ENCODE peak calls at places on chromosomes 12 and 14, in four cellular contexts. One of them, this sample, is unnamed.

GRCh38 chr12:74598819-74599218 is 61.2 kb downstream of the ATXN7L3B start:
- DNase-seq in BJ: no peak
- DNase-seq in GM20000: no peak
- DNase-seq in H7: no peak
- DNase-seq in this sample: no peak

GRCh38 chr12:132018193-132018916 is 68.6 kb downstream of the EP400 start:
- DNase-seq in BJ: no peak
- DNase-seq in H7: no peak
- DNase-seq in GM20000: no peak
- DNase-seq in this sample: no peak

GRCh38 chr14:53470351-53471043 is 317.4 kb upstream of the DDHD1 start:
- DNase-seq in H7: no peak
- DNase-seq in BJ: no peak
- DNase-seq in GM20000: no peak
- DNase-seq in this sample: no peak

GRCh38 chr12:111245701-111246476 is 123.0 kb downstream of the PHETA1 start:
- DNase-seq in GM20000: no peak
- DNase-seq in H7: no peak
- DNase-seq in BJ: no peak
- DNase-seq in this sample: no peak

GRCh38 chr12:97306121-97306520 is 156.5 kb upstream of the RMST start:
- DNase-seq in GM20000: peak
- DNase-seq in H7: no peak
- DNase-seq in BJ: no peak
- DNase-seq in this sample: no peak

GRCh38 chr14:100616854-100617714 is 29.9 kb upstream of the BEGAIN start:
- DNase-seq in GM20000: no peak
- DNase-seq in H7: peak
- DNase-seq in BJ: no peak
- DNase-seq in this sample: no peak

GRCh38 chr14:58699656-58700055 is 61.9 kb downstream of the DACT1 start:
- DNase-seq in GM20000: no peak
- DNase-seq in H7: no peak
- DNase-seq in BJ: no peak
- DNase-seq in this sample: no peak

GRCh38 chr12:113071427-113072112 is 15.0 kb downstream of the DTX1 start:
- DNase-seq in H7: peak
- DNase-seq in BJ: no peak
- DNase-seq in GM20000: no peak
- DNase-seq in this sample: no peak

GRCh38 chr14:80395031-80395430 is 183.7 kb upstream of the DIO2 start:
- DNase-seq in GM20000: no peak
- DNase-seq in H7: no peak
- DNase-seq in BJ: peak
- DNase-seq in this sample: no peak

GRCh38 chr14:104953896-104954656 is 24.1 kb downstream of the AHNAK2 start:
- DNase-seq in BJ: no peak
- DNase-seq in GM20000: no peak
- DNase-seq in H7: peak
- DNase-seq in this sample: no peak

GRCh38 chr12:110537605-110538409 is 35.7 kb downstream of the RAD9B start:
- DNase-seq in H7: no peak
- DNase-seq in BJ: no peak
- DNase-seq in GM20000: no peak
- DNase-seq in this sample: no peak

GRCh38 chr14:70416322-70416716 is 571 bp downstream of the SYNJ2BP start:
- DNase-seq in GM20000: no peak
- DNase-seq in H7: no peak
- DNase-seq in BJ: no peak
- DNase-seq in this sample: no peak

GRCh38 chr14:52325126-52325525 is 11.0 kb downstream of the PTGER2 start:
- DNase-seq in GM20000: peak
- DNase-seq in BJ: no peak
- DNase-seq in H7: no peak
- DNase-seq in this sample: no peak

GRCh38 chr12:107845980-107846659 is 71.6 kb downstream of the ASCL4 start:
- DNase-seq in BJ: no peak
- DNase-seq in GM20000: peak
- DNase-seq in H7: no peak
- DNase-seq in this sample: no peak

GRCh38 chr12:46660719-46661118 is 165.1 kb downstream of the SLC38A4 start:
- DNase-seq in GM20000: no peak
- DNase-seq in BJ: no peak
- DNase-seq in H7: no peak
- DNase-seq in this sample: no peak

GRCh38 chr12:57227315-57228115 is 2.0 kb upstream of the SHMT2 start:
- DNase-seq in H7: no peak
- DNase-seq in GM20000: no peak
- DNase-seq in BJ: no peak
- DNase-seq in this sample: no peak

GRCh38 chr12:132604108-132605054 is 6.0 kb downstream of the LRCOL1 start:
- DNase-seq in H7: peak
- DNase-seq in BJ: no peak
- DNase-seq in GM20000: no peak
- DNase-seq in this sample: no peak

GRCh38 chr14:64841121-64841611 is 38.5 kb downstream of the SPTB start:
- DNase-seq in BJ: peak
- DNase-seq in GM20000: no peak
- DNase-seq in H7: peak
- DNase-seq in this sample: peak

GRCh38 chr12:92649511-92650227 is 53.1 kb upstream of the PLEKHG7 start:
- DNase-seq in BJ: peak
- DNase-seq in GM20000: peak
- DNase-seq in H7: peak
- DNase-seq in this sample: peak

GRCh38 chr14:72651081-72651480 is 242.8 kb downstream of the DPF3 start:
- DNase-seq in BJ: no peak
- DNase-seq in GM20000: no peak
- DNase-seq in H7: no peak
- DNase-seq in this sample: no peak

GRCh38 chr12:49357099-49357678 is 10.1 kb upstream of the SPATS2 start:
- DNase-seq in GM20000: peak
- DNase-seq in H7: peak
- DNase-seq in BJ: no peak
- DNase-seq in this sample: no peak

GRCh38 chr12:109523071-109523470 is 45.6 kb downstream of the UBE3B start:
- DNase-seq in H7: no peak
- DNase-seq in GM20000: no peak
- DNase-seq in BJ: no peak
- DNase-seq in this sample: no peak

GRCh38 chr12:109358154-109358869 is 10.6 kb downstream of the MYO1H start:
- DNase-seq in H7: no peak
- DNase-seq in BJ: no peak
- DNase-seq in GM20000: peak
- DNase-seq in this sample: no peak

GRCh38 chr14:50039734-50040400 is 76.5 kb downstream of the VCPKMT start:
- DNase-seq in GM20000: no peak
- DNase-seq in BJ: no peak
- DNase-seq in H7: no peak
- DNase-seq in this sample: no peak

GRCh38 chr14:101471723-101472517 is 89.4 kb upstream of the DIO3 start:
- DNase-seq in H7: no peak
- DNase-seq in GM20000: no peak
- DNase-seq in BJ: no peak
- DNase-seq in this sample: no peak

GRCh38 chr14:26597136-26598080 is at the start of gene NOVA1:
- DNase-seq in GM20000: no peak
- DNase-seq in H7: peak
- DNase-seq in BJ: no peak
- DNase-seq in this sample: no peak

GRCh38 chr12:31600252-31600651 is 9.3 kb upstream of the DENND5B start:
- DNase-seq in GM20000: no peak
- DNase-seq in BJ: no peak
- DNase-seq in H7: peak
- DNase-seq in this sample: no peak

GRCh38 chr14:51884086-51884927 is 23.9 kb downstream of the GNG2 start:
- DNase-seq in H7: no peak
- DNase-seq in BJ: peak
- DNase-seq in GM20000: peak
- DNase-seq in this sample: no peak

GRCh38 chr12:67354322-67354721 is 85.2 kb downstream of the CAND1 start:
- DNase-seq in H7: no peak
- DNase-seq in BJ: no peak
- DNase-seq in GM20000: no peak
- DNase-seq in this sample: no peak

This sample was measured in HCT116.